ENCODE peak calls at places on chromosome 9, in seven cellular contexts. P is adrenal gland, T is progenitor cell of endocrine pancreas, A is fibroblast of lung, F is uterus, R is endothelial cell, D is right atrium auricular region. Q is an unnamed sample.

GRCh38 chr9:134466869-134467616 is 140.8 kb downstream of the RXRA start:
- DNase-seq in P (no peak), T (no peak), A (no peak), F (no peak), R (no peak), D (no peak), Q (no peak)

GRCh38 chr9:111276723-111277122 is 53.3 kb downstream of the OR2K2 start:
- DNase-seq in P (no peak), T (no peak), A (no peak), F (no peak), R (no peak), D (no peak), Q (no peak)

GRCh38 chr9:32378993-32379729 is 5.3 kb upstream of the ACO1 start:
- DNase-seq in P (peak), T (no peak), A (peak), F (peak), R (peak), D (no peak), Q (no peak)

GRCh38 chr9:138008081-138008841 is 130.7 kb downstream of the CACNA1B start:
- DNase-seq in P (no peak), T (peak), A (no peak), F (no peak), R (no peak), D (peak), Q (peak)

GRCh38 chr9:326667-327066 is 112.0 kb downstream of the DOCK8 start:
- DNase-seq in P (no peak), T (no peak), A (no peak), F (no peak), R (no peak), D (no peak), Q (no peak)

GRCh38 chr9:93111371-93112115 is 15.5 kb downstream of the CARD19 start:
- DNase-seq in P (peak), T (no peak), A (peak), F (peak), R (no peak), D (no peak), Q (no peak)

GRCh38 chr9:3437031-3437430 is 88.8 kb downstream of the RFX3 start:
- DNase-seq in P (no peak), T (no peak), A (no peak), F (no peak), R (no peak), D (no peak), Q (no peak)

GRCh38 chr9:93650448-93650847 is 74.1 kb downstream of the PHF2 start:
- DNase-seq in P (no peak), T (no peak), A (no peak), F (peak), R (no peak), D (peak), Q (no peak)

GRCh38 chr9:16421534-16421933 is 448.9 kb downstream of the BNC2 start:
- DNase-seq in P (no peak), T (no peak), A (peak), F (no peak), R (no peak), D (no peak), Q (no peak)

GRCh38 chr9:121887553-121888437 is 205.3 kb downstream of the TTLL11 start:
- DNase-seq in P (no peak), T (no peak), A (peak), F (no peak), R (no peak), D (no peak), Q (no peak)

GRCh38 chr9:133233681-133234432 is 24.8 kb upstream of the OBP2B start:
- DNase-seq in P (no peak), T (no peak), A (no peak), F (no peak), R (no peak), D (no peak), Q (no peak)

GRCh38 chr9:38370231-38370630 is 22.3 kb upstream of the ALDH1B1 start:
- DNase-seq in P (no peak), T (no peak), A (no peak), F (no peak), R (no peak), D (no peak), Q (no peak)

GRCh38 chr9:33467526-33467925 is 6.2 kb downstream of the NOL6 start:
- DNase-seq in P (no peak), T (no peak), A (no peak), F (no peak), R (no peak), D (no peak), Q (no peak)

GRCh38 chr9:79567671-79568098 is 4.1 kb upstream of the TLE4 start:
- DNase-seq in P (no peak), T (no peak), A (no peak), F (no peak), R (no peak), D (no peak), Q (no peak)
- TF ChIP-seq CTCF in P (no peak), T (no peak), A (no peak), F (no peak), R (no peak), D (no peak), Q (no peak)

GRCh38 chr9:124797343-124798103 is 20.6 kb downstream of the OLFML2A start:
- DNase-seq in P (no peak), T (no peak), A (no peak), F (peak), R (no peak), D (no peak), Q (no peak)

GRCh38 chr9:124792257-124792975 is 15.5 kb downstream of the OLFML2A start:
- DNase-seq in P (no peak), T (no peak), A (no peak), F (no peak), R (no peak), D (no peak), Q (no peak)

GRCh38 chr9:124795881-124796415 is 19.0 kb downstream of the OLFML2A start:
- DNase-seq in P (no peak), T (no peak), A (peak), F (no peak), R (peak), D (no peak), Q (no peak)

GRCh38 chr9:124792976-124793594 is 16.2 kb downstream of the OLFML2A start:
- DNase-seq in P (peak), T (no peak), A (no peak), F (peak), R (no peak), D (no peak), Q (no peak)

GRCh38 chr9:124794902-124795491 is 18.1 kb downstream of the OLFML2A start:
- DNase-seq in P (no peak), T (no peak), A (no peak), F (no peak), R (no peak), D (no peak), Q (no peak)
- TF ChIP-seq CTCF in P (no peak), T (peak), A (no peak), F (no peak), R (no peak), D (no peak), Q (no peak)

DNA sequence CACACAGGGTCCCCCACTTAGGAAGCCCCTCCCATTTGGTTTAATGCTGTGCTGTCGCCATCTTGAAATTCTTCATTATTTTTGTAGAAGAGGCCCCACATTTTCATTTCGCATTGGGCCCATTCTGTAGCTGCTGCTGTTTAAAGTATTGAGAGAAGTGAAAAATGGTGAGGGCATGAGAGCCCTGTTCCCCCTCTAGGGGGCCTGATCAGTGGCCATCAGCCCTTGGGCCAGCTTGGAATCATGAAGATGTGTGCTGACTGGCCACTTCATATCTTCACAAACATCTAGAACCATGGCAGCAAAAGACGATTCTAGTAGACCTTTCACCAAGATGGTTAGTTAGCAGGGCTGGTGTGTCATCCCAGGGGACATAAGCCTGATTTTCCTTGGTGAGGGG is 3.3 kb downstream of the TMEM268 start:
- DNase-seq in P (no peak), T (no peak), A (no peak), F (no peak), R (no peak), D (no peak), Q (no peak)
- TF ChIP-seq CTCF in P (no peak), T (peak), A (no peak), F (no peak), R (no peak), D (no peak), Q (no peak)

GRCh38 chr9:131056781-131057506 is 39.4 kb upstream of the AIF1L start:
- DNase-seq in P (no peak), T (no peak), A (no peak), F (no peak), R (no peak), D (no peak), Q (no peak)

GRCh38 chr9:131062979-131063378 is 33.4 kb upstream of the AIF1L start:
- DNase-seq in P (no peak), T (no peak), A (no peak), F (no peak), R (no peak), D (no peak), Q (no peak)

GRCh38 chr9:131065599-131065998 is 30.7 kb upstream of the AIF1L start:
- DNase-seq in P (no peak), T (no peak), A (no peak), F (no peak), R (no peak), D (no peak), Q (no peak)

GRCh38 chr9:131060902-131061630 is 35.3 kb upstream of the AIF1L start:
- DNase-seq in P (no peak), T (no peak), A (no peak), F (no peak), R (no peak), D (no peak), Q (no peak)
- TF ChIP-seq CTCF in P (no peak), T (no peak), A (no peak), F (no peak), R (no peak), D (no peak), Q (no peak)

GRCh38 chr9:127822108-127822507 is 19.4 kb downstream of the FPGS start:
- DNase-seq in P (no peak), T (no peak), A (no peak), F (no peak), R (no peak), D (no peak), Q (no peak)
- TF ChIP-seq CTCF in P (no peak), T (no peak), A (no peak), F (no peak), R (no peak), D (no peak), Q (no peak)

DNA sequence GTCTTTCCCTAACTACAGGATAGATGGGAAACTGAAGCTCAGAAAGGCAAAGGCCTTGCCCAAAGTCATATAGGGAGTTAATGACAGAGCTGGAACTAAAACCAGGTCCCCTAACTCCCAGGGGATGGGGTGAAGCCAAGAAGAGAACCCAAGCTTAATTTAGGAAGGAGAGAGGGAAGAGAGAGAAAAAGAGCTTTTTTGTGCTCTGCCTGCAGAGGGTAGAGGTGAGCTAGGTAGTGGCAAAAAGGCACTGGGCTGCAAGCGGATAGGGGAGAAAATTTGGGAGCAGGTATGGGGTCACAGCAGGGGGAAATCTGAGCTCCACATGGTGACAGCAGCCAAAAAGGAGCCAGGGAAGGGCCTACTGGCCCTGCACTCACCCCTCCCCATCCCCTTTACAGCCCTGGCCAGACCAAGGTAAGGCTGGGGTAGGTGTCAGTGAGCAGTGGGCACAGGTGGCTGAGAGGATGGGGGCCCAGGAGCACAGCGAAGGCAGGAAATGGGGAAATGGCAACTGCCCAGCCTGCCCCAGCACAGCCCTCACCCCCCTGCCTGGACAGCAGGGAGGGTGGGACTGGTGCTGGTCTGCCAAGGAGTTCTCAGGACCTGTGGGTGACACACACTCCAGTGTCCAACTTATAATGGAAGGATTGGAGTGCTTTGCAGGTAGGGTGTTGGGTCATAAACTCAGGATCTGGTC is 3.3 kb downstream of the ENHO start:
- DNase-seq in P (no peak), T (no peak), A (no peak), F (no peak), R (no peak), D (no peak), Q (no peak)
- TF ChIP-seq CTCF in P (no peak), T (no peak), A (no peak), F (no peak), R (no peak), D (no peak), Q (no peak)

GRCh38 chr9:90555351-90556057 is 87.1 kb downstream of the DIRAS2 start:
- DNase-seq in P (no peak), T (no peak), A (no peak), F (no peak), R (no peak), D (no peak), Q (no peak)
- TF ChIP-seq CTCF in P (no peak), T (no peak), A (no peak), F (no peak), R (no peak), D (no peak), Q (no peak)

GRCh38 chr9:120018550-120018949 is 561.4 kb downstream of the CDK5RAP2 start:
- DNase-seq in P (no peak), T (no peak), A (no peak), F (no peak), R (no peak), D (no peak), Q (no peak)
- TF ChIP-seq CTCF in P (no peak), T (no peak), A (no peak), F (no peak), R (no peak), D (no peak), Q (no peak)

Q was measured in activated B cell treated with CpG ODN at 0.5 μM for 24 hours.